ENCODE peak calls at places on chromosomes 1 and 21, in ten cellular contexts. N is WTC11, B is lung, X is prostate gland, M is pancreas, T is progenitor cell of endocrine pancreas, E is thoracic aorta, H is fibroblast of lung, W is cardiac fibroblast, S is ovary. Q is an unnamed sample.

GRCh38 chr1:223076382-223076781 is 66.7 kb downstream of the TLR5 start:
- DNase-seq in N (no peak), B (no peak), X (no peak), M (no peak), T (no peak), E (no peak), H (no peak), W (peak), S (no peak), Q (no peak)

GRCh38 chr1:53093778-53094532 is 31.9 kb downstream of the PODN start:
- DNase-seq in N (no peak), B (no peak), X (no peak), M (no peak), T (no peak), E (no peak), H (no peak), W (no peak), S (no peak), Q (no peak)

GRCh38 chr1:186848509-186849130 is 19.9 kb downstream of the PLA2G4A start:
- DNase-seq in N (no peak), B (no peak), X (no peak), M (no peak), T (no peak), E (no peak), H (no peak), W (peak), S (no peak), Q (no peak)

GRCh38 chr1:160437432-160438319 is 37.3 kb downstream of the VANGL2 start:
- DNase-seq in N (no peak), B (no peak), X (no peak), M (no peak), T (no peak), E (no peak), H (no peak), W (no peak), S (no peak), Q (no peak)

GRCh38 chr1:193545171-193545570 is 358.8 kb upstream of the B3GALT2 start:
- DNase-seq in N (no peak), B (no peak), X (no peak), M (no peak), T (no peak), E (no peak), H (peak), W (no peak), S (no peak), Q (no peak)

GRCh38 chr1:2358651-2359640 is 32.4 kb downstream of the MORN1 start:
- DNase-seq in N (no peak), B (no peak), X (no peak), M (peak), T (no peak), E (no peak), H (no peak), W (no peak), S (peak), Q (no peak)

GRCh38 chr1:23610677-23611076 is 51.4 kb upstream of the ID3 start:
- DNase-seq in N (no peak), B (no peak), X (no peak), M (no peak), T (no peak), E (no peak), H (no peak), W (no peak), S (no peak), Q (no peak)

GRCh38 chr21:36425286-36425685 is 40.1 kb downstream of the CHAF1B start:
- DNase-seq in N (no peak), B (no peak), X (no peak), M (no peak), T (no peak), E (no peak), H (peak), W (no peak), S (no peak), Q (no peak)

GRCh38 chr1:116006486-116006964 is 30.2 kb downstream of the SLC22A15 start:
- DNase-seq in N (no peak), B (no peak), X (no peak), M (no peak), T (no peak), E (no peak), H (no peak), W (no peak), S (no peak), Q (no peak)

GRCh38 chr1:205317311-205317917 is 4.1 kb downstream of the NUAK2 start:
- DNase-seq in N (no peak), B (peak), X (peak), M (peak), T (no peak), E (no peak), H (peak), W (peak), S (peak), Q (no peak)
- TF ChIP-seq CTCF in N (no peak), B (no peak), X (no peak), M (no peak), T (no peak), E (no peak), H (no peak), W (no peak), S (no peak), Q (no peak)

GRCh38 chr1:44606701-44607281 is 67.5 kb downstream of the TMEM53 start:
- DNase-seq in N (no peak), B (no peak), X (no peak), M (no peak), T (no peak), E (no peak), H (no peak), W (no peak), S (no peak), Q (no peak)

GRCh38 chr1:44605904-44606615 is 68.2 kb downstream of the TMEM53 start:
- DNase-seq in N (no peak), B (no peak), X (no peak), M (no peak), T (no peak), E (no peak), H (peak), W (no peak), S (no peak), Q (no peak)

GRCh38 chr1:44604167-44604955 is 69.9 kb downstream of the TMEM53 start:
- DNase-seq in N (no peak), B (no peak), X (no peak), M (no peak), T (no peak), E (no peak), H (no peak), W (no peak), S (no peak), Q (no peak)

GRCh38 chr1:44602675-44603610 is 71.3 kb downstream of the TMEM53 start:
- DNase-seq in N (no peak), B (no peak), X (no peak), M (no peak), T (no peak), E (no peak), H (no peak), W (no peak), S (no peak), Q (no peak)

GRCh38 chr1:44603718-44604117 is 70.6 kb downstream of the TMEM53 start:
- DNase-seq in N (no peak), B (no peak), X (no peak), M (peak), T (no peak), E (no peak), H (no peak), W (no peak), S (no peak), Q (no peak)
- TF ChIP-seq CTCF in N (no peak), B (no peak), X (no peak), M (no peak), T (no peak), E (no peak), H (no peak), W (no peak), S (no peak), Q (no peak)

DNA sequence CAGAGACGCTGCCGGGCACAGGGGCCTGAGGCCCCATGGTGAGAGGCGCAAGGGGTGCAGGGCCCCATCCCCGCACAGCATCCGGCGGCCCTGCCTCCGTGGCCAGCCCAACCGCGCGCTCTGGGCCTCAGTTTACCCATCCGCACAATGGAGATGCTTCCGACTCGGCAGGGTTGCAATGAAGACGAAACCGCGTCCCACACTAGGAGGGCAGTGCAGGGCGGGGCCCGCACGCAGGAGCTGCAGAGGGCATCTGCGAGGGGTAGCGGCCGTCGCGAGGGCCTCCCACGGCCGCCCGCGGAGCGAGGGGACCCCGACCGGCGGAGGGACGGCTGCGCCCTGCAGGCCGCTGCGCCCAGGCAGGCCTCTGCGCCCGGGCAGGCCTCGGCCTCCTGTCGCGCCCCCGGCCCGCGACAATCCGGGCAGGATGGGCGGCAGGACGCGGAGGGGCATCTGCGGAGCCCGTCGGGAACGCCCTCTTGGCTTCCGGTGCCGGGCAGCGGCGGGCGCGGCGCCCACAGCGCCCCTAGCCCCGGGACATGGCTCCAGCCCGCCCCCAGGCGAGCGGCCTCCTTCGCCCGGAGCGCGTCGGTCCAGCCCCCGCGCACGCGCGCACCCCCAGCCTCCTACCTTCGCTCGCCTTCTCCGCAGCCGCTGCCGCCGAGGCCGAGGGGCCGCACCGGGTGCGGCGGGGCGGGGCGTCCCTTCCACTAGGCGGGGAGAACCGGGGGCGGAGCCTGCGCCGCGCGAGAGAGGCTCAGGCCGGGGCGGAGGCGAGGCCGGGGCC is 15.3 kb downstream of the RNU1-1 start:
- DNase-seq in N (peak), B (peak), X (peak), M (peak), T (peak), E (peak), H (peak), W (peak), S (peak), Q (peak)
- TF ChIP-seq CTCF in N (no peak), B (no peak), X (peak), M (no peak), T (peak), E (no peak), H (no peak), W (no peak), S (no peak), Q (no peak)

GRCh38 chr21:34534522-34534921 is 22.5 kb upstream of the KCNE1 start:
- DNase-seq in N (no peak), B (no peak), X (no peak), M (no peak), T (no peak), E (no peak), H (peak), W (peak), S (no peak), Q (no peak)
- TF ChIP-seq CTCF in N (no peak), B (no peak), X (no peak), M (no peak), T (no peak), E (no peak), H (no peak), W (no peak), S (no peak), Q (no peak)

GRCh38 chr1:37244083-37244480 is 209.8 kb upstream of the GRIK3 start:
- DNase-seq in N (no peak), B (no peak), X (no peak), M (no peak), T (no peak), E (no peak), H (no peak), W (no peak), S (no peak), Q (no peak)
- TF ChIP-seq CTCF in N (no peak), B (no peak), X (no peak), M (no peak), T (no peak), E (no peak), H (no peak), W (no peak), S (no peak), Q (no peak)

GRCh38 chr1:84719477-84720274 is 29.4 kb upstream of the SSX2IP start:
- DNase-seq in N (no peak), B (no peak), X (no peak), M (no peak), T (no peak), E (no peak), H (peak), W (peak), S (no peak), Q (no peak)

GRCh38 chr1:84720275-84720780 is 30.1 kb upstream of the SSX2IP start:
- DNase-seq in N (no peak), B (no peak), X (no peak), M (no peak), T (no peak), E (no peak), H (no peak), W (no peak), S (no peak), Q (no peak)

GRCh38 chr1:84711091-84711490 is 20.8 kb upstream of the SSX2IP start:
- DNase-seq in N (no peak), B (no peak), X (no peak), M (no peak), T (no peak), E (no peak), H (peak), W (peak), S (no peak), Q (no peak)

GRCh38 chr1:84712288-84712874 is 22.1 kb upstream of the SSX2IP start:
- DNase-seq in N (no peak), B (no peak), X (no peak), M (no peak), T (no peak), E (no peak), H (peak), W (peak), S (no peak), Q (no peak)

GRCh38 chr1:84715620-84716019 is 25.4 kb upstream of the SSX2IP start:
- DNase-seq in N (no peak), B (no peak), X (no peak), M (no peak), T (no peak), E (no peak), H (no peak), W (no peak), S (no peak), Q (no peak)
- TF ChIP-seq CTCF in N (no peak), B (no peak), X (no peak), M (no peak), T (no peak), E (no peak), H (no peak), W (no peak), S (no peak), Q (no peak)

GRCh38 chr1:11653101-11653601 is 1.1 kb downstream of the FBXO2 start:
- DNase-seq in N (peak), B (no peak), X (no peak), M (peak), T (no peak), E (no peak), H (peak), W (no peak), S (no peak), Q (no peak)
- TF ChIP-seq CTCF in N (no peak), B (no peak), X (no peak), M (no peak), T (no peak), E (no peak), H (no peak), W (no peak), S (no peak), Q (no peak)

Q was measured in neural crest cell.